ENCODE peak calls at places on chromosome 13, in four cellular contexts. G is H9, U is H1, X is IMR-90. A is an unnamed sample.

GRCh38 chr13:40031031-40031430 is 375.6 kb downstream of the COG6 start:
- DNase-seq in G (no peak), U (no peak), X (peak; percentile 16), A (peak; percentile 5)

GRCh38 chr13:27139565-27139964 is 32.0 kb downstream of the USP12 start:
- DNase-seq in G (no peak), U (no peak), X (no peak), A (no peak)

GRCh38 chr13:86689901-86690300 is 890.7 kb upstream of the SLITRK6 start:
- DNase-seq in G (no peak), U (no peak), X (no peak), A (no peak)

GRCh38 chr13:97944396-97945029 is 9.0 kb upstream of the IPO5 start:
- DNase-seq in G (no peak), U (no peak), X (peak; percentile 62), A (no peak)

GRCh38 chr13:24215732-24216131 is 55.2 kb downstream of the SPATA13 start:
- DNase-seq in G (no peak), U (no peak), X (peak; percentile 60), A (peak; percentile 31)

GRCh38 chr13:39773833-39774232 is 118.4 kb downstream of the COG6 start:
- DNase-seq in G (no peak), U (no peak), X (peak; percentile 71), A (no peak)

GRCh38 chr13:37747071-37747612 is 122.4 kb downstream of the TRPC4 start:
- DNase-seq in G (no peak), U (no peak), X (peak; percentile 87), A (no peak)

GRCh38 chr13:29905845-29906244 is 55.4 kb upstream of the UBL3 start:
- DNase-seq in G (no peak), U (no peak), X (peak; percentile 56), A (no peak)

GRCh38 chr13:80339578-80339840 is 1.4 kb downstream of the SPRY2 start:
- DNase-seq in G (no peak), U (no peak), X (no peak), A (peak; percentile 66)

GRCh38 chr13:26474286-26474685 is 83.2 kb upstream of the WASF3 start:
- DNase-seq in G (no peak), U (no peak), X (no peak), A (no peak)

GRCh38 chr13:101945435-101945834 is 456.4 kb downstream of the FGF14 start:
- DNase-seq in G (peak; percentile 56), U (no peak), X (no peak), A (peak; percentile 37)

GRCh38 chr13:48068036-48068435 is 26.9 kb downstream of the MED4 start:
- DNase-seq in G (no peak), U (no peak), X (no peak), A (no peak)

GRCh38 chr13:107205318-107206112 is 637.6 kb upstream of the ARGLU1 start:
- DNase-seq in G (peak; percentile 86), U (peak; percentile 88), X (peak; percentile 66), A (peak; percentile 79)

GRCh38 chr13:33445476-33445875 is 159.9 kb upstream of the STARD13 start:
- DNase-seq in G (no peak), U (no peak), X (no peak), A (no peak)

GRCh38 chr13:72540818-72541217 is 186.6 kb downstream of the MZT1 start:
- DNase-seq in G (no peak), U (no peak), X (no peak), A (no peak)

DNA sequence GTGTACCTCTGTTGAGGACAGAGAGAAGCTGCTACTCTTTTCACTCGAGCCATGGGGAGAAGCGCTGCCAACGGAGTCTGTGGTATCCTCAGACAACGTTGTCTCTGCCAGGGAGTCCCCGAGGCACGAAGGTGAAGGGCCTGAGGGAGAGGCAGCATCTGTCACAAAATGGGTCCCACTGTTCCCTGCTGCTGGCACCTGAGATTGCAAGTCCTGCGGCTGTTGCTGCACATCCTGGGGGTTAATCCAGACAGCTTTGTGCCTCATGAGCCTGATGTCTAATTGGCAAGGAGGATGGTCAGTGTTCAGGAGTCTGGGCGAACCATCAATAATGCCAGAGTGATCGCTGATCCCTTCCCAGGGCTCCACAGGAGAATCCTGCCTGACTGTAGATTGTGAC is 15.0 kb downstream of the RUBCNL start:
- DNase-seq in G (no peak), U (no peak), X (no peak), A (no peak)
- H3K9ac ChIP-seq in G (no peak overlapping the region), U (no peak overlapping the region), X (no peak overlapping the region), A (no peak overlapping the region)

GRCh38 chr13:52899206-52899605 is 50.8 kb upstream of the PCDH8 start:
- DNase-seq in G (no peak), U (no peak), X (no peak), A (no peak)
- H3K56ac ChIP-seq in G (no peak overlapping the region), U (no peak overlapping the region), X (no peak overlapping the region), A (no peak overlapping the region)

GRCh38 chr13:44932850-44933251 is 56.4 kb downstream of the NUFIP1 start:
- DNase-seq in G (no peak), U (no peak), X (peak; percentile 49), A (no peak)
- H3K9ac ChIP-seq in G (no peak overlapping the region), U (no peak overlapping the region), X (no peak overlapping the region), A (no peak overlapping the region)

DNA sequence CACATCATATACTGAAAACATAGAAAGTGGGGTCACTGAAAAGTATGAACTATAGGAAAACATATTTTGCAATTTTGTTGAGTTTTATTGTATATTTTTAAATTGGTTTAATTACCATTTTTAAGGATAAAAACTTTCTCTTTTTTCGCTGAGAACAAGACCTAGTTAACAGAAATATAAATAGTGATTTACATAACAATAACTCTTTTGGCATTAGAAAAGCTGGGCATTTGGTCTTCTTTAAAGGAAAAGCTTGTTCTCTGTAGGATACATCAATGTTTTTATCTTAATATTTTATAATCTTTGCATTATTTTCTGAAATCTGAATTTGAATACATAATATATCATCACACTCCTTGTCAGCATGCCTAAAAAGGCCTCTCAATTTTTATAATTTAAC is 47.4 kb upstream of the MYCBP2 start:
- DNase-seq in G (no peak), U (no peak), X (no peak), A (no peak)
- H3K56ac ChIP-seq in G (no peak overlapping the region), U (no peak overlapping the region), X (no peak overlapping the region), A (no peak overlapping the region)

GRCh38 chr13:59409211-59409610 is 754.5 kb downstream of the DIAPH3 start:
- DNase-seq in G (peak; percentile 49), U (peak; percentile 53), X (peak; percentile 58), A (peak; percentile 28)
- H3K9ac ChIP-seq in G (no peak overlapping the region), U (peak overlapping the region; percentile 1), X (no peak overlapping the region), A (peak overlapping the region; percentile 15)

GRCh38 chr13:63389756-63390155 is 1974.1 kb upstream of the PCDH20 start:
- DNase-seq in G (no peak), U (no peak), X (no peak), A (no peak)
- H3K56ac ChIP-seq in G (no peak overlapping the region), U (no peak overlapping the region), X (no peak overlapping the region), A (no peak overlapping the region)

GRCh38 chr13:78652651-78653050 is 6.3 kb downstream of the OBI1 start:
- DNase-seq in G (no peak), U (no peak), X (no peak), A (no peak)

GRCh38 chr13:78657699-78658629 is 991 bp downstream of the OBI1 start:
- DNase-seq in G (peak; percentile 32), U (no peak), X (peak; percentile 8), A (peak; percentile 71)

GRCh38 chr13:78658630-78659449 is at the start of gene OBI1:
- DNase-seq in G (peak; percentile 86), U (peak; percentile 90), X (peak; percentile 89), A (peak; percentile 92)

GRCh38 chr13:78655906-78656305 is 3.0 kb downstream of the OBI1 start:
- DNase-seq in G (no peak), U (no peak), X (no peak), A (no peak)

GRCh38 chr13:78655007-78655406 is 3.9 kb downstream of the OBI1 start:
- DNase-seq in G (no peak), U (no peak), X (no peak), A (no peak)
- H3K9ac ChIP-seq in G (no peak overlapping the region), U (no peak overlapping the region), X (no peak overlapping the region), A (no peak overlapping the region)

GRCh38 chr13:43444085-43444484 is 342.7 kb downstream of the ENOX1 start:
- DNase-seq in G (no peak), U (no peak), X (peak; percentile 2), A (no peak)

GRCh38 chr13:43445651-43446050 is 341.1 kb downstream of the ENOX1 start:
- DNase-seq in G (no peak), U (no peak), X (no peak), A (peak; percentile 35)

GRCh38 chr13:43446126-43446525 is 340.6 kb downstream of the ENOX1 start:
- DNase-seq in G (no peak), U (no peak), X (no peak), A (no peak)

DNA sequence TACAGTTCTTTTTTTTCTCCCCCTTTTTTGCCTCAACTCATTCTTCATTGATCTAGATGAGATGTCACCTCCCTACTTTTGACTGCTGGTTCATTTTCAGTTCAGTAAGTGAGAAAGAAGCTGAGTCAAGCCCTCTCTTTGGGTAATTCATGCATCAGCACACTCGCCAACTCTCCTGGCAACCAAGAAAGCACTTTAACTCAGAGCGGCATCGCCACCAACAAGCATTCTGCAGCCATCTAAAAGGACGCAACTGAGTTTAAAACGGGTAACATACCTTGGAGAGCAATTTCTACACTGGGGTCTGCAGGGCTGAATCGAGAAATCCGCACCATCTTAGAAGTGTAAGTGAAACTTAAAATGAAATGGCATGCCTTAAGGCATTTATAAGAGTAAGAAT is 338.2 kb downstream of the ENOX1 start:
- DNase-seq in G (no peak), U (no peak), X (no peak), A (no peak)
- H3K56ac ChIP-seq in G (no peak overlapping the region), U (no peak overlapping the region), X (no peak overlapping the region), A (no peak overlapping the region)

GRCh38 chr13:93246069-93246468 is 19.5 kb downstream of the GPC6 start:
- DNase-seq in G (no peak), U (no peak), X (no peak), A (no peak)

GRCh38 chr13:93248627-93249047 is 22.0 kb downstream of the GPC6 start:
- DNase-seq in G (peak; percentile 60), U (no peak), X (peak; percentile 35), A (peak; percentile 90)

GRCh38 chr13:93243375-93244063 is 16.9 kb downstream of the GPC6 start:
- DNase-seq in G (no peak), U (no peak), X (no peak), A (no peak)

GRCh38 chr13:93244918-93245280 is 18.3 kb downstream of the GPC6 start:
- DNase-seq in G (no peak), U (no peak), X (peak; percentile 38), A (no peak)

GRCh38 chr13:93244141-93244917 is 17.7 kb downstream of the GPC6 start:
- DNase-seq in G (no peak), U (no peak), X (peak; percentile 67), A (no peak)
- H3K9ac ChIP-seq in G (no peak overlapping the region), U (no peak overlapping the region), X (peak overlapping the region; percentile 63), A (peak overlapping the region; percentile 35)

GRCh38 chr13:49292742-49293498 is 45.2 kb downstream of the CDADC1 start:
- DNase-seq in G (no peak), U (no peak), X (peak; percentile 96), A (no peak)
- H3K56ac ChIP-seq in G (no peak overlapping the region), U (no peak overlapping the region), X (no peak overlapping the region), A (no peak overlapping the region)